ENCODE peak calls at places on chromosomes 12 and 14, in five cellular contexts. One of them, this sample, is unnamed.

GRCh38 chr12:125220404-125221273 is 155.4 kb downstream of the AACS start:
- DNase-seq in NCI-H1092 treated with DMSO at 0.1 percent for 48 hours: peak
- DNase-seq in AG08395: no peak
- DNase-seq in AG20443: no peak
- DNase-seq in central memory CD4-positive, alpha-beta T cell: no peak
- DNase-seq in this sample: peak

GRCh38 chr12:69966409-69966808 is 141.4 kb downstream of the MYRFL start:
- DNase-seq in AG20443: peak
- DNase-seq in central memory CD4-positive, alpha-beta T cell: no peak
- DNase-seq in NCI-H1092 treated with DMSO at 0.1 percent for 48 hours: no peak
- DNase-seq in AG08395: peak
- DNase-seq in this sample: no peak

GRCh38 chr12:468671-469389 is 9.1 kb downstream of the B4GALNT3 start:
- DNase-seq in central memory CD4-positive, alpha-beta T cell: no peak
- DNase-seq in AG20443: no peak
- DNase-seq in NCI-H1092 treated with DMSO at 0.1 percent for 48 hours: no peak
- DNase-seq in AG08395: no peak
- DNase-seq in this sample: no peak

GRCh38 chr12:22598141-22598762 is 26.7 kb upstream of the ETNK1 start:
- DNase-seq in NCI-H1092 treated with DMSO at 0.1 percent for 48 hours: no peak
- DNase-seq in AG08395: no peak
- DNase-seq in central memory CD4-positive, alpha-beta T cell: no peak
- DNase-seq in AG20443: no peak
- DNase-seq in this sample: no peak

GRCh38 chr12:109247831-109248654 is 61.0 kb downstream of the FOXN4 start:
- DNase-seq in central memory CD4-positive, alpha-beta T cell: no peak
- DNase-seq in AG20443: no peak
- DNase-seq in AG08395: no peak
- DNase-seq in NCI-H1092 treated with DMSO at 0.1 percent for 48 hours: no peak
- DNase-seq in this sample: no peak

GRCh38 chr12:26995706-26996105 is 18.5 kb downstream of the TM7SF3 start:
- DNase-seq in central memory CD4-positive, alpha-beta T cell: no peak
- DNase-seq in AG08395: no peak
- DNase-seq in AG20443: no peak
- DNase-seq in NCI-H1092 treated with DMSO at 0.1 percent for 48 hours: no peak
- DNase-seq in this sample: no peak

GRCh38 chr12:104359216-104359615 is 55.7 kb downstream of the EID3 start:
- DNase-seq in NCI-H1092 treated with DMSO at 0.1 percent for 48 hours: no peak
- DNase-seq in AG20443: no peak
- DNase-seq in AG08395: no peak
- DNase-seq in central memory CD4-positive, alpha-beta T cell: no peak
- DNase-seq in this sample: no peak

GRCh38 chr14:34380446-34380845 is 81.6 kb downstream of the SPTSSA start:
- DNase-seq in central memory CD4-positive, alpha-beta T cell: no peak
- DNase-seq in AG20443: no peak
- DNase-seq in NCI-H1092 treated with DMSO at 0.1 percent for 48 hours: no peak
- DNase-seq in AG08395: no peak
- DNase-seq in this sample: no peak

GRCh38 chr12:50088577-50089335 is 3.6 kb downstream of the SMARCD1 start:
- DNase-seq in NCI-H1092 treated with DMSO at 0.1 percent for 48 hours: no peak
- DNase-seq in AG08395: peak
- DNase-seq in AG20443: peak
- DNase-seq in central memory CD4-positive, alpha-beta T cell: peak
- DNase-seq in this sample: peak

GRCh38 chr14:32414808-32415255 is 85.7 kb downstream of the AKAP6 start:
- DNase-seq in AG08395: no peak
- DNase-seq in NCI-H1092 treated with DMSO at 0.1 percent for 48 hours: no peak
- DNase-seq in central memory CD4-positive, alpha-beta T cell: no peak
- DNase-seq in AG20443: no peak
- DNase-seq in this sample: no peak

GRCh38 chr12:6735448-6736191 is 11.8 kb downstream of the COPS7A start:
- DNase-seq in AG08395: peak
- DNase-seq in NCI-H1092 treated with DMSO at 0.1 percent for 48 hours: peak
- DNase-seq in AG20443: peak
- DNase-seq in central memory CD4-positive, alpha-beta T cell: peak
- DNase-seq in this sample: peak

GRCh38 chr12:90770861-90771260 is 184.1 kb downstream of the CCER1 start:
- DNase-seq in AG20443: no peak
- DNase-seq in central memory CD4-positive, alpha-beta T cell: no peak
- DNase-seq in NCI-H1092 treated with DMSO at 0.1 percent for 48 hours: no peak
- DNase-seq in AG08395: no peak
- DNase-seq in this sample: no peak

GRCh38 chr12:128339121-128339520 is 72.2 kb downstream of the TMEM132C start:
- DNase-seq in central memory CD4-positive, alpha-beta T cell: no peak
- DNase-seq in NCI-H1092 treated with DMSO at 0.1 percent for 48 hours: peak
- DNase-seq in AG08395: no peak
- DNase-seq in AG20443: no peak
- DNase-seq in this sample: no peak

GRCh38 chr14:98692832-98693231 is 579.2 kb downstream of the BCL11B start:
- DNase-seq in NCI-H1092 treated with DMSO at 0.1 percent for 48 hours: no peak
- DNase-seq in AG08395: no peak
- DNase-seq in central memory CD4-positive, alpha-beta T cell: no peak
- DNase-seq in AG20443: no peak
- DNase-seq in this sample: no peak

GRCh38 chr14:88013750-88014349 is 8.9 kb downstream of the GPR65 start:
- DNase-seq in NCI-H1092 treated with DMSO at 0.1 percent for 48 hours: peak
- DNase-seq in AG08395: peak
- DNase-seq in central memory CD4-positive, alpha-beta T cell: no peak
- DNase-seq in AG20443: peak
- DNase-seq in this sample: peak

GRCh38 chr12:132986885-132987225 is 688 bp downstream of the ZNF26 start:
- DNase-seq in central memory CD4-positive, alpha-beta T cell: no peak
- DNase-seq in AG08395: no peak
- DNase-seq in AG20443: peak
- DNase-seq in NCI-H1092 treated with DMSO at 0.1 percent for 48 hours: no peak
- DNase-seq in this sample: no peak

GRCh38 chr14:22434030-22434429 is 155.0 kb downstream of the DAD1 start:
- DNase-seq in central memory CD4-positive, alpha-beta T cell: no peak
- DNase-seq in NCI-H1092 treated with DMSO at 0.1 percent for 48 hours: no peak
- DNase-seq in AG20443: no peak
- DNase-seq in AG08395: no peak
- DNase-seq in this sample: no peak

GRCh38 chr12:66262737-66263136 is 39.6 kb upstream of the HELB start:
- DNase-seq in AG20443: no peak
- DNase-seq in AG08395: no peak
- DNase-seq in NCI-H1092 treated with DMSO at 0.1 percent for 48 hours: no peak
- DNase-seq in central memory CD4-positive, alpha-beta T cell: no peak
- DNase-seq in this sample: no peak

GRCh38 chr14:104967144-104967413 is 11.1 kb downstream of the AHNAK2 start:
- DNase-seq in central memory CD4-positive, alpha-beta T cell: no peak
- DNase-seq in NCI-H1092 treated with DMSO at 0.1 percent for 48 hours: no peak
- DNase-seq in AG08395: no peak
- DNase-seq in AG20443: no peak
- DNase-seq in this sample: no peak

GRCh38 chr12:129503802-129504201 is 400.0 kb downstream of the TMEM132D start:
- DNase-seq in AG20443: no peak
- DNase-seq in central memory CD4-positive, alpha-beta T cell: no peak
- DNase-seq in AG08395: no peak
- DNase-seq in NCI-H1092 treated with DMSO at 0.1 percent for 48 hours: no peak
- DNase-seq in this sample: no peak

GRCh38 chr12:107593713-107594381 is 91.8 kb upstream of the PWP1 start:
- DNase-seq in AG08395: no peak
- DNase-seq in NCI-H1092 treated with DMSO at 0.1 percent for 48 hours: no peak
- DNase-seq in central memory CD4-positive, alpha-beta T cell: no peak
- DNase-seq in AG20443: no peak
- DNase-seq in this sample: no peak

GRCh38 chr12:130545475-130545874 is 170.6 kb downstream of the RIMBP2 start:
- DNase-seq in NCI-H1092 treated with DMSO at 0.1 percent for 48 hours: no peak
- DNase-seq in AG20443: no peak
- DNase-seq in central memory CD4-positive, alpha-beta T cell: no peak
- DNase-seq in AG08395: no peak
- DNase-seq in this sample: no peak

GRCh38 chr14:28653521-28653920 is 113.1 kb upstream of the FOXG1 start:
- DNase-seq in NCI-H1092 treated with DMSO at 0.1 percent for 48 hours: no peak
- DNase-seq in AG20443: no peak
- DNase-seq in central memory CD4-positive, alpha-beta T cell: no peak
- DNase-seq in AG08395: no peak
- DNase-seq in this sample: no peak

GRCh38 chr12:119302334-119303132 is 32.0 kb upstream of the CCDC60 start:
- DNase-seq in NCI-H1092 treated with DMSO at 0.1 percent for 48 hours: peak
- DNase-seq in central memory CD4-positive, alpha-beta T cell: no peak
- DNase-seq in AG20443: no peak
- DNase-seq in AG08395: no peak
- DNase-seq in this sample: peak

GRCh38 chr14:86708846-86709339 is 1178.9 kb downstream of the FLRT2 start:
- DNase-seq in AG20443: no peak
- DNase-seq in NCI-H1092 treated with DMSO at 0.1 percent for 48 hours: no peak
- DNase-seq in central memory CD4-positive, alpha-beta T cell: no peak
- DNase-seq in AG08395: no peak
- DNase-seq in this sample: no peak

GRCh38 chr12:130142736-130143135 is 19.5 kb upstream of the FZD10 start:
- DNase-seq in central memory CD4-positive, alpha-beta T cell: no peak
- DNase-seq in AG08395: no peak
- DNase-seq in NCI-H1092 treated with DMSO at 0.1 percent for 48 hours: no peak
- DNase-seq in AG20443: no peak
- DNase-seq in this sample: no peak

GRCh38 chr14:68797180-68797670 is 4.4 kb upstream of the ZFP36L1 start:
- DNase-seq in AG08395: no peak
- DNase-seq in central memory CD4-positive, alpha-beta T cell: no peak
- DNase-seq in AG20443: no peak
- DNase-seq in NCI-H1092 treated with DMSO at 0.1 percent for 48 hours: no peak
- DNase-seq in this sample: no peak

GRCh38 chr14:77177623-77178185 is 3.9 kb upstream of the TMEM63C start:
- DNase-seq in central memory CD4-positive, alpha-beta T cell: no peak
- DNase-seq in AG08395: no peak
- DNase-seq in AG20443: peak
- DNase-seq in NCI-H1092 treated with DMSO at 0.1 percent for 48 hours: peak
- DNase-seq in this sample: no peak

GRCh38 chr12:107356266-107356936 is 263.1 kb upstream of the CRY1 start:
- DNase-seq in central memory CD4-positive, alpha-beta T cell: no peak
- DNase-seq in AG20443: peak
- DNase-seq in AG08395: peak
- DNase-seq in NCI-H1092 treated with DMSO at 0.1 percent for 48 hours: no peak
- DNase-seq in this sample: no peak

GRCh38 chr12:88944403-88944802 is 364.1 kb upstream of the KITLG start:
- DNase-seq in AG08395: no peak
- DNase-seq in central memory CD4-positive, alpha-beta T cell: no peak
- DNase-seq in NCI-H1092 treated with DMSO at 0.1 percent for 48 hours: no peak
- DNase-seq in AG20443: no peak
- DNase-seq in this sample: no peak

GRCh38 chr14:35384386-35385041 is 20.0 kb downstream of the NFKBIA start:
- DNase-seq in AG20443: peak
- DNase-seq in central memory CD4-positive, alpha-beta T cell: no peak
- DNase-seq in AG08395: peak
- DNase-seq in NCI-H1092 treated with DMSO at 0.1 percent for 48 hours: no peak
- DNase-seq in this sample: no peak

This sample was measured in NCI-H1436.